ENCODE peak calls at places on chromosomes 6 and 20, in six cellular contexts. L, K, H, O, N and J are unnamed samples.
A peak's percentile ranks its signal among the peaks of the same experiment; 100 is the strongest.

GRCh38 chr20:50027611-50028105 is 44.9 kb downstream of the SNAI1 start:
- DNase-seq in L (no peak), K (no peak), H (peak; percentile 76), O (peak; percentile 44), N (peak; percentile 66), J (peak; percentile 63)

GRCh38 chr6:10528170-10528981 is 7.2 kb downstream of the GCNT2 start:
- DNase-seq in L (peak; percentile 64), K (no peak), H (no peak), O (no peak), N (no peak), J (peak; percentile 91)

GRCh38 chr20:44035924-44036323 is 121.3 kb downstream of the TOX2 start:
- DNase-seq in L (no peak), K (no peak), H (no peak), O (no peak), N (no peak), J (no peak)

GRCh38 chr6:169702640-169703246 is 817 bp downstream of the C6orf120 start:
- DNase-seq in L (peak; percentile 9), K (peak; percentile 65), H (no peak), O (no peak), N (no peak), J (peak; percentile 37)

GRCh38 chr6:52547647-52548352 is 29.1 kb downstream of the TRAM2 start:
- DNase-seq in L (no peak), K (no peak), H (no peak), O (no peak), N (no peak), J (no peak)

GRCh38 chr6:9397981-9398559 is 962.7 kb upstream of the SLC35B3 start:
- DNase-seq in L (peak; percentile 78), K (peak; percentile 48), H (no peak), O (no peak), N (no peak), J (no peak)

GRCh38 chr20:1651268-1651667 is 6.3 kb downstream of the SIRPG start:
- DNase-seq in L (no peak), K (no peak), H (no peak), O (no peak), N (no peak), J (no peak)

GRCh38 chr6:148749678-148750077 is 2.8 kb downstream of the UST start:
- DNase-seq in L (no peak), K (no peak), H (no peak), O (no peak), N (no peak), J (no peak)

GRCh38 chr6:99416226-99416625 is 8.9 kb downstream of the PNISR start:
- DNase-seq in L (no peak), K (no peak), H (no peak), O (peak; percentile 13), N (no peak), J (no peak)

GRCh38 chr6:28632326-28632851 is 106.7 kb downstream of the GPX5 start:
- DNase-seq in L (no peak), K (no peak), H (no peak), O (no peak), N (no peak), J (no peak)

GRCh38 chr6:130713144-130713543 is 114.1 kb upstream of the SMLR1 start:
- DNase-seq in L (no peak), K (no peak), H (peak; percentile 32), O (no peak), N (no peak), J (no peak)

GRCh38 chr20:63977392-63978276 is 1.8 kb downstream of the SAMD10 start:
- DNase-seq in L (no peak), K (no peak), H (no peak), O (no peak), N (no peak), J (peak; percentile 33)

GRCh38 chr6:165082631-165083030 is 226.8 kb downstream of the C6orf118 start:
- DNase-seq in L (no peak), K (no peak), H (no peak), O (no peak), N (no peak), J (no peak)

GRCh38 chr20:56631990-56632327 is 2.9 kb downstream of the TFAP2C start:
- DNase-seq in L (no peak), K (no peak), H (no peak), O (peak; percentile 29), N (no peak), J (no peak)

GRCh38 chr6:165186441-165187205 is 122.8 kb downstream of the C6orf118 start:
- DNase-seq in L (no peak), K (no peak), H (no peak), O (no peak), N (no peak), J (no peak)

GRCh38 chr6:113073611-113074191 is 726.6 kb downstream of the RFPL4B start:
- DNase-seq in L (no peak), K (no peak), H (no peak), O (peak; percentile 9), N (no peak), J (no peak)

GRCh38 chr6:145699462-145699861 is 35.9 kb downstream of the EPM2A start:
- DNase-seq in L (no peak), K (no peak), H (no peak), O (peak; percentile 60), N (no peak), J (no peak)

GRCh38 chr20:33120934-33121333 is 41.5 kb downstream of the BPIFB4 start:
- DNase-seq in L (no peak), K (no peak), H (no peak), O (no peak), N (no peak), J (no peak)

GRCh38 chr6:170152111-170152926 is 138.6 kb downstream of the DLL1 start:
- DNase-seq in L (peak; percentile 59), K (peak; percentile 70), H (no peak), O (no peak), N (peak; percentile 48), J (no peak)

GRCh38 chr6:51349866-51350265 is 531.2 kb downstream of the TFAP2B start:
- DNase-seq in L (no peak), K (no peak), H (peak; percentile 36), O (peak; percentile 31), N (no peak), J (no peak)

GRCh38 chr6:116271309-116271708 is 8.4 kb downstream of the TSPYL1 start:
- DNase-seq in L (no peak), K (no peak), H (no peak), O (no peak), N (no peak), J (no peak)

GRCh38 chr6:3244003-3244831 is 14.5 kb upstream of the PSMG4 start:
- DNase-seq in L (no peak), K (no peak), H (no peak), O (no peak), N (no peak), J (no peak)

GRCh38 chr6:89944826-89945407 is 50.6 kb downstream of the GJA10 start:
- DNase-seq in L (no peak), K (no peak), H (no peak), O (no peak), N (no peak), J (no peak)

GRCh38 chr6:169106176-169106575 is 147.5 kb downstream of the THBS2 start:
- DNase-seq in L (no peak), K (no peak), H (no peak), O (no peak), N (no peak), J (no peak)

GRCh38 chr6:9412951-9413559 is 977.7 kb upstream of the SLC35B3 start:
- DNase-seq in L (no peak), K (no peak), H (no peak), O (peak; percentile 19), N (no peak), J (no peak)

GRCh38 chr6:30042476-30042875 is 18.6 kb upstream of the POLR1H start:
- DNase-seq in L (no peak), K (no peak), H (no peak), O (no peak), N (no peak), J (no peak)

GRCh38 chr6:38141716-38142115 is 322.2 kb downstream of the ZFAND3 start:
- DNase-seq in L (no peak), K (no peak), H (no peak), O (no peak), N (no peak), J (no peak)

GRCh38 chr6:73710470-73710869 is 14.5 kb downstream of the CD109 start:
- DNase-seq in L (peak; percentile 66), K (no peak), H (no peak), O (peak; percentile 93), N (no peak), J (peak; percentile 92)

GRCh38 chr6:74671558-74672025 is 534.3 kb downstream of the COL12A1 start:
- DNase-seq in L (no peak), K (no peak), H (no peak), O (peak; percentile 52), N (no peak), J (no peak)

GRCh38 chr6:69164564-69165252 is 529.6 kb downstream of the ADGRB3 start:
- DNase-seq in L (no peak), K (no peak), H (no peak), O (no peak), N (no peak), J (no peak)
- H3K27ac ChIP-seq in L (no peak overlapping the region), K (no peak overlapping the region), H (no peak overlapping the region), O (no peak overlapping the region), N (no peak overlapping the region), J (no peak overlapping the region)

GRCh38 chr6:87922191-87922946 is 125.3 kb upstream of the SPACA1 start:
- DNase-seq in L (no peak), K (no peak), H (no peak), O (no peak), N (no peak), J (no peak)
- TF ChIP-seq CTCF in L (no peak), K (no peak), H (no peak), O (no peak), N (no peak), J (no peak)

GRCh38 chr6:157240059-157240959 is 83.0 kb downstream of the TMEM242 start:
- DNase-seq in L (peak; percentile 61), K (no peak), H (no peak), O (no peak), N (peak; percentile 56), J (no peak)
- H3K27ac ChIP-seq in L (peak overlapping the region; percentile 56), K (no peak overlapping the region), H (peak overlapping the region; percentile 84), O (no peak overlapping the region), N (no peak overlapping the region), J (no peak overlapping the region)

DNA sequence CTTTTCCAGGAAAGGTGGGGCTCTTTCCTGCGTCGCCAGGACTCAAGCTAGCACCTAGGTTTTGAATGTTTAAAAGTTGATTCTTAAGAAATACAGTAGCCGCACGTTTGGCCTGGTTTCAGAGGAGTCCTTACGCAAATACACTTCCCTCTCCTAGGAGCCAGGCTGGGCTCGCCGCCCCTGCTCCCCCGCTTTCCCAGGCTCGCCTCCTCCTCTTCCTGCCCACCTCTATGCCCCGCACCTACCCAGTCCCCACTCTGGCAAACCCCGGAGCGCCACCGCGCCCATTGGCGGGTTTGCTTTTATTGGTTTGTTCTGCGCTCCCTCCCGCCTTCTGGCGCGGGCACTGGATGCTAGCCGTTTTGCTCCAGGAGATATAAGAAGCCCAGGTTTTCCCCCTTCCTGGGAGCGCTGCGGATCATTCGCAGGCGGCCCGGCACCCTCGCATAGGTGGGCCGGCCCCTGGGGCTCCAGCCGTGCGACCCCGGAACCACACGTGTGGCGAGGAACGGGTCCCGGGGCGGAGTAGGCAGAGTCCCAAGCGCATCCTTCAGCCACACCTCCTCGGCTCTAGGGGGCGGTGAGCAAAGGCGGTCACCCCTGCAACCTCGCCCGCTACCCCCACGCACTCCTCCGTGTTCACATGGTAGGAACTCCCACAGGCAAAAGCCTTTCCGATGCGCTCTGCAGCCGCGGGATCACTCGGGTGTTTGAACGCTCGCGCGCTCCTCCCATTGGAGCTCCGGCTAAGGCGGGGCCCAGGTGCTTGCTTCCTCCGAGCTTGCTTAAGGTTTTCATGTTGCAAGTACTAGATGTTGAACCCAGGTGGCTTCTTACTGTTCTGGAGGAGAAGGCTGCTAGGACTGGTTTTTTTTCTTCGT is 119.0 kb downstream of the RTN4IP1 start:
- DNase-seq in L (peak; percentile 65), K (peak; percentile 89), H (no peak), O (peak; percentile 87), N (peak; percentile 69), J (peak; percentile 52)
- TF ChIP-seq CTCF in L (no peak), K (no peak), H (no peak), O (no peak), N (no peak), J (no peak)